ENCODE peak calls at places on chromosomes 16 and 17, in seven cellular contexts. R is fibroblast of pulmonary artery, I is pancreas, K is brain microvascular endothelial cell, A is LNCaP clone FGC, F is GM13977, O is cardiac fibroblast. G is an unnamed sample.

GRCh38 chr16:8660841-8661301 is 13.5 kb upstream of the ABAT start:
- DNase-seq in R (peak; percentile 66), I (peak; percentile 60), K (peak; percentile 22), A (peak; percentile 45), F (peak; percentile 74), O (peak; percentile 68), G (peak; percentile 75)

GRCh38 chr16:68300736-68301459 is 9.8 kb downstream of the SLC7A6OS start:
- DNase-seq in R (peak; percentile 39), I (no peak), K (no peak), A (no peak), F (no peak), O (no peak), G (no peak)

GRCh38 chr17:72761431-72761830 is 331.1 kb downstream of the SLC39A11 start:
- DNase-seq in R (no peak), I (no peak), K (no peak), A (no peak), F (no peak), O (no peak), G (no peak)

GRCh38 chr17:18980682-18981384 is 23.7 kb downstream of the FAM83G start:
- DNase-seq in R (peak; percentile 14), I (no peak), K (peak; percentile 72), A (no peak), F (no peak), O (no peak), G (no peak)

GRCh38 chr17:40021471-40021961 is 6.3 kb downstream of the CSF3 start:
- DNase-seq in R (peak; percentile 57), I (no peak), K (no peak), A (no peak), F (no peak), O (peak; percentile 68), G (peak; percentile 99)

GRCh38 chr17:42067371-42068180 is 17.2 kb upstream of the C17orf113 start:
- DNase-seq in R (peak; percentile 53), I (no peak), K (peak; percentile 46), A (no peak), F (peak; percentile 77), O (peak; percentile 46), G (peak; percentile 61)

GRCh38 chr17:15261063-15261817 is 3.9 kb downstream of the PMP22 start:
- DNase-seq in R (peak; percentile 67), I (no peak), K (peak; percentile 57), A (no peak), F (peak; percentile 33), O (peak; percentile 70), G (no peak)

GRCh38 chr17:28038802-28039600 is 3.5 kb upstream of the NLK start:
- DNase-seq in R (peak; percentile 45), I (no peak), K (no peak), A (no peak), F (no peak), O (no peak), G (peak; percentile 34)

GRCh38 chr16:81639931-81640680 is 139.0 kb upstream of the PLCG2 start:
- DNase-seq in R (no peak), I (no peak), K (no peak), A (no peak), F (no peak), O (no peak), G (no peak)

GRCh38 chr17:73720187-73720834 is 76.1 kb upstream of the SDK2 start:
- DNase-seq in R (no peak), I (no peak), K (no peak), A (no peak), F (no peak), O (no peak), G (no peak)

GRCh38 chr17:44170499-44171201 is at the start of gene ASB16:
- DNase-seq in R (no peak), I (peak; percentile 71), K (no peak), A (no peak), F (no peak), O (peak; percentile 33), G (no peak)

GRCh38 chr17:36901506-36901905 is 35.8 kb upstream of the LHX1 start:
- DNase-seq in R (peak; percentile 26), I (no peak), K (peak; percentile 43), A (no peak), F (no peak), O (no peak), G (no peak)

GRCh38 chr17:76915840-76916510 is 47.8 kb downstream of the MGAT5B start:
- DNase-seq in R (no peak), I (no peak), K (no peak), A (no peak), F (no peak), O (no peak), G (no peak)

GRCh38 chr16:964696-965395 is 5.9 kb downstream of the LMF1 start:
- DNase-seq in R (no peak), I (no peak), K (no peak), A (no peak), F (no peak), O (no peak), G (no peak)

GRCh38 chr17:74529243-74529642 is 2.0 kb downstream of the CD300LB start:
- DNase-seq in R (no peak), I (no peak), K (no peak), A (no peak), F (peak; percentile 0), O (no peak), G (no peak)

DNA sequence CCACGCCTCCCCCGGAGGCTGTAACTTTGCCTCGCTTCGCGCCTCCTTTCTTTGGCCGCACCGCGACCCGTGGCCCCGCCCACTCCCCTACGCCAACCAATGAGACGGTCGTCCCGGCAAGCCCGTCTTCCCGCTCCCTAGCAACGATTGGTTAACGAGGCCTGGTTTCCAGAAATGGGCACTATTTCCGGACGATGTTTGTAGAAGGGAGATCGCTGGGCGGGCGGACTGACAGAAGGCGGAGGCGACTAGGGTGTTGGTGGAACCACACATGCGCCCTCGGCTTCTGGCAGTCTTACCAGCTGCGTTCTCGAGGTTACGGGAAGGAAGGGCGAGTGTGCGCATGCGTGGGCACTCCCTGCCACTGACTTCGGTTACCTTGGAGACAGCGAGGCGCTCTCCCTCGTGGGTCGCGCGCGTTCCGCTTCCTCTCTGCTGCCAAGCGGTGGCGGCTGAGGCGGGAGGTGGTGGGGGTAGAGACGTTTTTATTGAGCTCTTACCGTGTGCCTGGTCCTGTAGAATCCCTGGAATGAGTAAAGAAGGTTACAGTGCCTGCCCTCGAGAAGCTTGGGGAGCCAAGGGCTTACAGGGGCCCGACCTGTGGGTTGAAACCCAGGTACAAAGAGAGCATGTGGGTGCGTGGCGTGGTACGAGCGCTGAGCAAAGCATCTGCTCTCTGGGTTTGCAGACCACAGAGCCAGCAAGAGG is 447 bp upstream of the MAP3K14 start:
- DNase-seq in R (peak; percentile 100), I (peak; percentile 100), K (peak; percentile 100), A (peak; percentile 100), F (peak; percentile 99), O (peak; percentile 100), G (peak; percentile 100)
- TF ChIP-seq CTCF in R (no peak), I (no peak), K (peak; percentile 11), A (no peak), F (no peak), O (no peak), G (no peak)

GRCh38 chr17:80511222-80512180 is 33.1 kb upstream of the RPTOR start:
- DNase-seq in R (no peak), I (no peak), K (no peak), A (no peak), F (no peak), O (no peak), G (no peak)
- TF ChIP-seq CTCF in R (no peak), I (no peak), K (peak; percentile 44), A (no peak), F (no peak), O (peak; percentile 12), G (no peak)

GRCh38 chr16:88618182-88618955 is 20.0 kb upstream of the IL17C start:
- DNase-seq in R (no peak), I (no peak), K (no peak), A (no peak), F (peak; percentile 32), O (no peak), G (no peak)

GRCh38 chr16:88616320-88616719 is 22.1 kb upstream of the IL17C start:
- DNase-seq in R (no peak), I (peak; percentile 96), K (no peak), A (peak; percentile 90), F (no peak), O (no peak), G (no peak)

GRCh38 chr16:88616736-88617135 is 21.6 kb upstream of the IL17C start:
- DNase-seq in R (no peak), I (no peak), K (no peak), A (no peak), F (no peak), O (no peak), G (no peak)

GRCh38 chr16:88618956-88619667 is 19.3 kb upstream of the IL17C start:
- DNase-seq in R (no peak), I (no peak), K (no peak), A (no peak), F (no peak), O (no peak), G (no peak)

DNA sequence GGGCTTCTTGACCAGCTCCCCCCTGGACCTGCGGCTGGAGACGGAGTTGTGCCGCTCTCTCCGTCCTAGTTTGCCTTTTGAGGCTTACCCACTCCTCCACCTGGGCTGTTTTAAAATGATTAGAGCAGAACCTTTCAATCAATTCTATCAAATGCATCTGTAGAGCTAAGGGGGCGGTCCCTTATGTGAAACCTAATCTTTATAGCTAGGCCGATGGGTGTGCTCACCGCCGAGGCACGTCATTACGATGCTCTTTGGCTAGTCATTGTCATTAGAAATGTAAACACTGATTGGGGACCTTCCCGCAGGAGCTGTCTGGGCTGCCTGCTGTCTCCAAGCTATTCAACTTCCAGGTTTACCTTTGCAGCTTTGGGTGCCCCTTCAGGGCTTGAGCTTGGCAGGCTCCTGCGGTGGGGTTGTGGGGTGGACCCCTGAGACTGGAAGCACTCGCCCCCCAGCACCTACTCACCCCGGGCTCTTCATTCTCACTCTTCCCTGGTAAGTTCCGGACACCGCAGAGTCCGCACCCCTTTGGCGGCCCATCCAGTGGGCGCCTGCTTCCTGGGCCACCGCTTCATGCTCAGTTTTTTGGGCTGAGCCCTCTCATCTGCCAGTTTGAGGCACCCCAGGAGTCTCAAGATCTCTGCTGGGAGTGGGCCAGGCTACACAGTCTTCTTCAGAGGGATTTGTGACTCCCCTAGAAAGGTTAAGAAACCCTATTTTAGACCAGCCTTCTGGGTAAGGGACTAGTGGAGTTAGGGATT is 20.9 kb upstream of the IL17C start:
- DNase-seq in R (no peak), I (no peak), K (no peak), A (peak; percentile 82), F (no peak), O (no peak), G (no peak)
- TF ChIP-seq CTCF in R (no peak), I (no peak), K (no peak), A (no peak), F (no peak), O (no peak), G (no peak)

GRCh38 chr16:84086357-84086756 is 30.4 kb downstream of the MBTPS1 start:
- DNase-seq in R (no peak), I (no peak), K (no peak), A (no peak), F (no peak), O (no peak), G (no peak)
- TF ChIP-seq CTCF in R (no peak), I (no peak), K (no peak), A (no peak), F (no peak), O (no peak), G (no peak)

G was measured in MCF 10A.